ENCODE peak calls at places on chromosome 13, in six cellular contexts. G is H1, Q is K562, B is GM12878, R is HCT116, J is HepG2. D is an unnamed sample.
A peak's percentile ranks its signal among the peaks of the same experiment; 100 is the strongest.

GRCh38 chr13:35978607-35979316 is 152.4 kb downstream of the DCLK1 start:
- DNase-seq in B (no peak), G (no peak), R (peak; percentile 29), J (peak; percentile 42), Q (peak; percentile 33), D (no peak)

GRCh38 chr13:35953537-35954206 is 177.5 kb downstream of the DCLK1 start:
- DNase-seq in G (peak; percentile 65), B (no peak), Q (peak; percentile 5), R (peak; percentile 13), J (peak; percentile 12), D (peak; percentile 72)

GRCh38 chr13:78659450-78660110 is 625 bp upstream of the OBI1 start:
- DNase-seq in G (no peak), Q (no peak), J (no peak), R (no peak), B (no peak), D (no peak)

GRCh38 chr13:46211116-46211515 is 612 bp upstream of the LRRC63 start:
- DNase-seq in R (no peak), J (no peak), G (no peak), B (no peak), Q (peak; percentile 25), D (no peak)

GRCh38 chr13:42532561-42533335 is 41.2 kb upstream of the TNFSF11 start:
- DNase-seq in Q (no peak), G (no peak), B (peak; percentile 70), J (no peak), R (no peak), D (no peak)

GRCh38 chr13:93244141-93244917 is 17.7 kb downstream of the GPC6 start:
- DNase-seq in Q (no peak), J (no peak), B (no peak), G (no peak), R (no peak), D (no peak)

GRCh38 chr13:99164226-99164625 is 36.4 kb upstream of the UBAC2 start:
- DNase-seq in Q (no peak), J (no peak), B (no peak), G (no peak), R (no peak), D (no peak)

GRCh38 chr13:53238241-53238640 is 209.6 kb downstream of the OLFM4 start:
- DNase-seq in B (no peak), Q (no peak), R (no peak), J (no peak), G (no peak), D (no peak)

GRCh38 chr13:91719033-91719432 is 320.6 kb downstream of the GPC5 start:
- DNase-seq in G (no peak), J (no peak), R (no peak), Q (no peak), B (no peak), D (peak; percentile 18)

GRCh38 chr13:29472317-29472961 is 123.0 kb downstream of the SLC7A1 start:
- DNase-seq in B (no peak), J (peak; percentile 59), Q (peak; percentile 41), R (peak; percentile 63), G (no peak), D (peak; percentile 48)

GRCh38 chr13:76826527-76826926 is 59.7 kb downstream of the KCTD12 start:
- DNase-seq in G (no peak), J (no peak), B (no peak), Q (no peak), R (no peak), D (no peak)

GRCh38 chr13:31160857-31161582 is 684 bp downstream of the HSPH1 start:
- DNase-seq in Q (peak; percentile 9), B (peak; percentile 37), R (no peak), G (no peak), J (peak; percentile 31), D (no peak)

GRCh38 chr13:48222358-48223015 is 10.5 kb upstream of the ITM2B start:
- DNase-seq in R (no peak), Q (no peak), G (no peak), J (no peak), B (no peak), D (no peak)

GRCh38 chr13:95698047-95698749 is 21.3 kb downstream of the DNAJC3 start:
- DNase-seq in G (no peak), R (peak; percentile 12), Q (peak; percentile 14), J (no peak), B (no peak), D (no peak)

GRCh38 chr13:48839171-48839570 is 136.5 kb upstream of the FNDC3A start:
- DNase-seq in B (no peak), Q (no peak), R (no peak), J (no peak), G (no peak), D (no peak)

GRCh38 chr13:50699874-50700663 is 143.4 kb downstream of the DLEU7 start:
- DNase-seq in B (no peak), J (no peak), R (no peak), Q (no peak), G (no peak), D (no peak)

GRCh38 chr13:39773833-39774232 is 118.4 kb downstream of the COG6 start:
- DNase-seq in Q (no peak), R (no peak), G (no peak), B (no peak), J (no peak), D (no peak)

GRCh38 chr13:80237646-80238045 is 103.3 kb downstream of the SPRY2 start:
- DNase-seq in J (no peak), R (no peak), B (no peak), G (no peak), Q (no peak), D (no peak)

GRCh38 chr13:39407786-39408185 is 195.2 kb downstream of the LHFPL6 start:
- DNase-seq in G (no peak), J (no peak), Q (no peak), R (no peak), B (no peak), D (no peak)

GRCh38 chr13:95573226-95573625 is 20.7 kb downstream of the CLDN10 start:
- DNase-seq in J (no peak), B (no peak), Q (no peak), G (no peak), R (no peak), D (no peak)

GRCh38 chr13:78022164-78022877 is 103.7 kb upstream of the EDNRB start:
- DNase-seq in R (no peak), Q (no peak), G (no peak), B (peak; percentile 90), J (no peak), D (no peak)

GRCh38 chr13:110421061-110421460 is 114.0 kb downstream of the COL4A2 start:
- DNase-seq in Q (no peak), R (no peak), G (no peak), J (no peak), B (no peak), D (no peak)

GRCh38 chr13:46181799-46182490 is at the start of gene LCP1:
- DNase-seq in Q (peak; percentile 52), J (no peak), R (no peak), G (no peak), B (peak; percentile 97), D (no peak)

GRCh38 chr13:78649997-78650724 is 8.8 kb downstream of the OBI1 start:
- DNase-seq in J (no peak), B (no peak), G (no peak), R (no peak), Q (no peak), D (no peak)

GRCh38 chr13:46831588-46832194 is 34.7 kb upstream of the ESD start:
- DNase-seq in B (no peak), R (peak; percentile 51), G (no peak), J (peak; percentile 22), Q (peak; percentile 28), D (peak; percentile 25)

GRCh38 chr13:51921790-51922740 is 60.3 kb downstream of the CCDC70 start:
- DNase-seq in B (no peak), G (no peak), Q (peak; percentile 67), R (no peak), J (no peak), D (no peak)
- TF ChIP-seq YY1 in B (no peak), G (no peak), Q (no peak), R (no peak), J (no peak), D (no peak)

GRCh38 chr13:37868691-37869505 is 674 bp downstream of the TRPC4 start:
- DNase-seq in Q (no peak), B (no peak), G (no peak), J (no peak), R (no peak), D (no peak)

GRCh38 chr13:37869756-37870488 is at the start of gene TRPC4:
- DNase-seq in J (peak; percentile 12), Q (peak; percentile 12), B (no peak), G (no peak), R (no peak), D (no peak)

GRCh38 chr13:37870489-37870845 is 895 bp upstream of the TRPC4 start:
- DNase-seq in B (no peak), R (no peak), Q (no peak), J (no peak), G (no peak), D (no peak)

GRCh38 chr13:37869506-37869755 is 141 bp downstream of the TRPC4 start:
- DNase-seq in J (no peak), B (no peak), Q (no peak), G (no peak), R (no peak), D (no peak)

DNA sequence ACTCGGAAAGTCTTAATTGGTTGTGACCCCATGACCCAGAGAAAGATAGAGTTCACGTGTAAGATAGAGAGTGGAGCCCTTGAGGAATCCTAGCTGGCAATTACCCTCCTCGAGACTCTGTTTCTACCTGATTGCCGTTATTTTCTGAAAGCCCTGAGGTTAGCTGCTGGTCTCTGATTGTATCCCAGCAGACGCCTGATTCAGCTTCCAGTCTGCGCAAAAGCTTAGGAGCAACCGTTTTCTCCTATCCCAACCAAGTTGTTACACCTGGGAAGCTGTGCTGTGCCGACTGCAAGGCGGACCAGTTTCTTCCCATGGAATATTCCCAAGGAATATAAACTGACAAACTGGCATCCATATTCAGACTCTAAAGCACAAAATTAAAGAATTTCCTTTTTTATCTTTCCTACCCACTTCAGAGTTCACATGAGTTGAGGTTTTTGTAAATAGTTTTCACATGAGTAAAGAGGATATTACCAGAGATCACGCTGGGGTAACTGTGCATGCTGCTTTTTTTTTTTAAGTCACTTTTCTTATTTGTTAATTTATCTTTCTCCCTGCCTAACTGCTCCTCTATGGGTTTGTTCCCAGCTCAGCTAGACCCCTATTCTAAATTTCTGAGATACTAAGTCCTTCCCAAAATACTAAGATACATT is 1.5 kb upstream of the TRPC4 start:
- DNase-seq in B (no peak), J (no peak), G (no peak), Q (no peak), R (no peak), D (no peak)
- TF ChIP-seq ZNF274 in B (no peak), J (no peak), G (no peak), Q (no peak), R (no peak), D (no peak)

GRCh38 chr13:27953671-27954405 is 15.3 kb downstream of the CDX2 start:
- DNase-seq in G (no peak), J (peak; percentile 19), Q (peak; percentile 58), R (peak; percentile 54), B (no peak), D (no peak)
- H3K27me3 ChIP-seq in G (peaks cover 68% of the 10 kb centered on the region), J (peaks cover 4% of the 10 kb centered on the region), Q (peaks cover 2% of the 10 kb centered on the region), R (no peaks in the 10 kb centered on the region), B (peaks cover 9% of the 10 kb centered on the region), D (peaks cover 93% of the 10 kb centered on the region)

GRCh38 chr13:97388385-97388784 is 45.6 kb upstream of the RAP2A start:
- DNase-seq in R (no peak), G (no peak), Q (no peak), J (no peak), B (no peak), D (no peak)
- TF ChIP-seq YY1 in R (no peak), G (no peak), Q (no peak), J (no peak), B (no peak), D (no peak)

D was measured in NT2/D1.